ENCODE peak calls at places on chromosomes 2 and 18, in seven cellular contexts. B, V, I, C, E, T and O are unnamed samples.

GRCh38 chr2:47490406-47490805 is 87.5 kb downstream of the MSH2 start:
- DNase-seq in B (no peak), V (peak; percentile 31), I (peak; percentile 52), C (no peak), E (no peak), T (peak; percentile 17), O (no peak)

GRCh38 chr2:118784860-118785259 is 62.6 kb downstream of the EN1 start:
- DNase-seq in B (no peak), V (no peak), I (no peak), C (no peak), E (no peak), T (no peak), O (no peak)

GRCh38 chr2:105645031-105645940 is 99.4 kb upstream of the NCK2 start:
- DNase-seq in B (no peak), V (no peak), I (no peak), C (peak; percentile 85), E (peak; percentile 36), T (no peak), O (peak; percentile 62)

GRCh38 chr2:97267411-97268074 is 154.6 kb downstream of the ANKRD36 start:
- DNase-seq in B (no peak), V (peak; percentile 0), I (no peak), C (no peak), E (no peak), T (peak; percentile 0), O (peak; percentile 21)

GRCh38 chr2:120473522-120474271 is 127.8 kb downstream of the INHBB start:
- DNase-seq in B (no peak), V (no peak), I (no peak), C (no peak), E (no peak), T (no peak), O (no peak)

GRCh38 chr2:106057206-106057605 is 136.9 kb downstream of the UXS1 start:
- DNase-seq in B (no peak), V (no peak), I (no peak), C (peak; percentile 46), E (no peak), T (no peak), O (no peak)

GRCh38 chr2:114201781-114202180 is 240.7 kb upstream of the DPP10 start:
- DNase-seq in B (no peak), V (no peak), I (no peak), C (peak; percentile 25), E (no peak), T (no peak), O (no peak)

GRCh38 chr2:120566331-120567035 is 169.2 kb upstream of the GLI2 start:
- DNase-seq in B (no peak), V (peak; percentile 67), I (no peak), C (no peak), E (no peak), T (no peak), O (no peak)

GRCh38 chr2:186919272-186919671 is 70.3 kb upstream of the ZSWIM2 start:
- DNase-seq in B (no peak), V (peak; percentile 82), I (peak; percentile 95), C (no peak), E (no peak), T (no peak), O (no peak)

GRCh38 chr18:30970201-30970816 is 72.2 kb downstream of the DSC3 start:
- DNase-seq in B (no peak), V (peak; percentile 2), I (peak; percentile 26), C (peak; percentile 49), E (no peak), T (peak; percentile 12), O (no peak)

GRCh38 chr2:174645316-174645715 is 47.7 kb upstream of the WIPF1 start:
- DNase-seq in B (no peak), V (no peak), I (no peak), C (no peak), E (no peak), T (peak; percentile 95), O (no peak)

GRCh38 chr2:16296331-16297250 is 356.2 kb downstream of the MYCN start:
- DNase-seq in B (no peak), V (no peak), I (no peak), C (no peak), E (no peak), T (peak; percentile 50), O (no peak)

GRCh38 chr2:144669196-144669987 is 149.5 kb upstream of the ZEB2 start:
- DNase-seq in B (no peak), V (no peak), I (no peak), C (no peak), E (no peak), T (no peak), O (no peak)

GRCh38 chr2:73000808-73001570 is 70.5 kb downstream of the SFXN5 start:
- DNase-seq in B (no peak), V (no peak), I (no peak), C (no peak), E (no peak), T (no peak), O (peak; percentile 15)

GRCh38 chr2:152486048-152486736 is 151.2 kb downstream of the FMNL2 start:
- DNase-seq in B (no peak), V (no peak), I (peak; percentile 49), C (no peak), E (no peak), T (peak; percentile 73), O (no peak)

GRCh38 chr2:229409751-229410181 is 138.7 kb upstream of the PID1 start:
- DNase-seq in B (no peak), V (peak; percentile 12), I (peak; percentile 38), C (peak; percentile 85), E (no peak), T (no peak), O (no peak)

GRCh38 chr2:69829243-69830044 is at the start of gene GMCL1:
- DNase-seq in B (peak; percentile 97), V (peak; percentile 94), I (peak; percentile 96), C (peak; percentile 98), E (peak; percentile 96), T (peak; percentile 98), O (peak; percentile 97)

GRCh38 chr2:112048887-112049286 is 6.2 kb upstream of the TMEM87B start:
- DNase-seq in B (peak; percentile 38), V (peak; percentile 74), I (peak; percentile 72), C (peak; percentile 76), E (no peak), T (peak; percentile 44), O (no peak)

GRCh38 chr18:42114310-42114943 is 159.4 kb downstream of the PIK3C3 start:
- DNase-seq in B (peak; percentile 80), V (peak; percentile 75), I (peak; percentile 84), C (peak; percentile 85), E (peak; percentile 36), T (peak; percentile 40), O (peak; percentile 70)

GRCh38 chr2:9656270-9656766 is 25.5 kb upstream of the YWHAQ start:
- DNase-seq in B (no peak), V (peak; percentile 97), I (peak; percentile 99), C (peak; percentile 84), E (no peak), T (peak; percentile 65), O (no peak)

GRCh38 chr2:118371500-118371899 is 283.2 kb downstream of the INSIG2 start:
- DNase-seq in B (peak; percentile 48), V (peak; percentile 18), I (no peak), C (peak; percentile 81), E (peak; percentile 38), T (peak; percentile 10), O (peak; percentile 80)

GRCh38 chr2:46748121-46748520 is 167.5 kb downstream of the MCFD2 start:
- DNase-seq in B (no peak), V (peak; percentile 47), I (peak; percentile 33), C (no peak), E (no peak), T (no peak), O (no peak)

GRCh38 chr2:110770696-110771425 is 38.5 kb downstream of the ACOXL start:
- DNase-seq in B (peak; percentile 87), V (peak; percentile 27), I (peak; percentile 29), C (peak; percentile 92), E (no peak), T (no peak), O (no peak)

GRCh38 chr2:148021059-148021985 is at the start of gene MBD5:
- DNase-seq in B (no peak), V (peak; percentile 58), I (peak; percentile 88), C (peak; percentile 84), E (peak; percentile 5), T (peak; percentile 49), O (peak; percentile 67)

GRCh38 chr18:50161806-50162205 is 33.1 kb downstream of the MYO5B start:
- DNase-seq in B (no peak), V (no peak), I (no peak), C (peak; percentile 22), E (no peak), T (peak; percentile 79), O (no peak)

GRCh38 chr2:172734711-172735645 is 667 bp upstream of the RAPGEF4 start:
- DNase-seq in B (no peak), V (no peak), I (no peak), C (peak; percentile 15), E (no peak), T (no peak), O (no peak)

GRCh38 chr2:146806295-146807005 is 1038.4 kb upstream of the ACVR2A start:
- DNase-seq in B (no peak), V (peak; percentile 4), I (no peak), C (no peak), E (no peak), T (no peak), O (no peak)
- H4K8ac ChIP-seq in B (no peak overlapping the region), V (no peak overlapping the region), I (no peak overlapping the region), C (no peak overlapping the region), E (no peak overlapping the region), T (no peak overlapping the region), O (no peak overlapping the region)

DNA sequence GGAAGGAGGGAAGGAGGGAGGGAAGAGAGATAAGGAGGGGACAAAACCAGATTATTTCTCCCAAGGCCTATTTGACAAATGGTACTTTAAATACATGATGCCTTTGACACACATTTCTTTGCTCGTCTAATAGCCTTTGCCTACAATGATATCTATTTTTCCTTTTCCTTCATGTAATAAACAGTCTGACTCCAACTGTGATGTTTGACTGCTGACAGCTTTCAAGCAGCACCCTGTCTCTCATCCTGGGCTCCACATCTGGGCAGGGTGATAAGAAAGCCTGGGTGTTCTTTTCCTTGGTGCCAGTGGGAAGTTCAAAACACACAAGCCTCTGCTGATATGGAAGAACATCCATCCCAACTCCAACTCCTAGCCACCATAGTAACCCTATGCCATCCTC is 1277.7 kb upstream of the NXPH2 start:
- DNase-seq in B (no peak), V (no peak), I (no peak), C (peak; percentile 1), E (no peak), T (no peak), O (no peak)
- H2BK5ac ChIP-seq in B (no peak overlapping the region), V (no peak overlapping the region), I (no peak overlapping the region), C (no peak overlapping the region), E (no peak overlapping the region), T (no peak overlapping the region), O (no peak overlapping the region)

DNA sequence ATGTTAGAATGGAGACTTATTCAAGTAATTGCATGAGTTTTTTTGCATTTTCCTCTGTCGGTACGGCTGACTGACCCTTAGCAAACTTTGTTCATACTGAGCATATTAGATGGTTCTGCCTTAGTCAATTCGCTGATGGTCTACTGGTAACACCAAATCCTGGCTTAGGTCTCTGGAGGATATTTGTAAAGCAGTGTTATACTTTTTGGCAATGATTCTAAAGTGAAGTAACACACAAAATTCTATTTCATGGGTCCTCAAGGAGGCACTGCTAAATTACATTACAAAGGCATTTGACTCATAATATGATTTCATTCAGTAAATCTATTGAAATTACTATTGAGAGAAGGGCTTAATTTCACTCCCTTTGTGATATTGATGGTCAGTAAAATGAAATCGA is 246.8 kb upstream of the RASGRP3 start:
- DNase-seq in B (no peak), V (no peak), I (no peak), C (no peak), E (no peak), T (no peak), O (no peak)
- H3K27ac ChIP-seq in B (no peak overlapping the region), V (no peak overlapping the region), I (no peak overlapping the region), C (no peak overlapping the region), E (no peak overlapping the region), T (no peak overlapping the region), O (no peak overlapping the region)

GRCh38 chr18:3669376-3669775 is 219.4 kb downstream of the TGIF1 start:
- DNase-seq in B (no peak), V (no peak), I (no peak), C (no peak), E (no peak), T (no peak), O (no peak)
- H4K8ac ChIP-seq in B (no peak overlapping the region), V (no peak overlapping the region), I (no peak overlapping the region), C (no peak overlapping the region), E (no peak overlapping the region), T (no peak overlapping the region), O (no peak overlapping the region)